ENCODE peak calls at places on chromosomes 2 and 18, in eight cellular contexts. One of them, this sample, is unnamed.

GRCh38 chr2:196758474-196759377 is 40.8 kb downstream of the GTF3C3 start:
- DNase-seq in coronary artery: no peak
- DNase-seq in transverse colon: no peak
- DNase-seq in progenitor cell of endocrine pancreas: no peak
- DNase-seq in NB4: no peak
- DNase-seq in AG04449: no peak
- DNase-seq in A549: peak; percentile 12
- DNase-seq in WTC11: no peak
- DNase-seq in this sample: no peak

GRCh38 chr2:230700447-230700846 is 12.2 kb upstream of the CAB39 start:
- DNase-seq in coronary artery: no peak
- DNase-seq in transverse colon: no peak
- DNase-seq in progenitor cell of endocrine pancreas: no peak
- DNase-seq in NB4: peak; percentile 61
- DNase-seq in AG04449: no peak
- DNase-seq in A549: no peak
- DNase-seq in WTC11: no peak
- DNase-seq in this sample: no peak

GRCh38 chr2:134362751-134363150 is 108.9 kb downstream of the MGAT5 start:
- DNase-seq in coronary artery: no peak
- DNase-seq in transverse colon: no peak
- DNase-seq in progenitor cell of endocrine pancreas: no peak
- DNase-seq in NB4: no peak
- DNase-seq in AG04449: no peak
- DNase-seq in A549: no peak
- DNase-seq in WTC11: no peak
- DNase-seq in this sample: no peak

GRCh38 chr18:22710628-22711380 is 222.3 kb upstream of the RBBP8 start:
- DNase-seq in coronary artery: no peak
- DNase-seq in transverse colon: peak; percentile 47
- DNase-seq in progenitor cell of endocrine pancreas: no peak
- DNase-seq in NB4: no peak
- DNase-seq in AG04449: no peak
- DNase-seq in A549: peak; percentile 75
- DNase-seq in WTC11: peak; percentile 19
- DNase-seq in this sample: peak; percentile 27

GRCh38 chr18:34880882-34881852 is 160.0 kb upstream of the MAPRE2 start:
- DNase-seq in coronary artery: no peak
- DNase-seq in transverse colon: no peak
- DNase-seq in progenitor cell of endocrine pancreas: no peak
- DNase-seq in NB4: peak; percentile 12
- DNase-seq in AG04449: no peak
- DNase-seq in A549: peak; percentile 41
- DNase-seq in WTC11: no peak
- DNase-seq in this sample: no peak

GRCh38 chr2:165874445-165875039 is 79.0 kb downstream of the TTC21B start:
- DNase-seq in coronary artery: no peak
- DNase-seq in transverse colon: no peak
- DNase-seq in progenitor cell of endocrine pancreas: no peak
- DNase-seq in NB4: peak; percentile 71
- DNase-seq in AG04449: peak; percentile 34
- DNase-seq in A549: peak; percentile 58
- DNase-seq in WTC11: no peak
- DNase-seq in this sample: no peak

GRCh38 chr2:219400562-219400961 is 12.8 kb upstream of the DNPEP start:
- DNase-seq in coronary artery: no peak
- DNase-seq in transverse colon: no peak
- DNase-seq in progenitor cell of endocrine pancreas: no peak
- DNase-seq in NB4: no peak
- DNase-seq in AG04449: no peak
- DNase-seq in A549: no peak
- DNase-seq in WTC11: no peak
- DNase-seq in this sample: no peak

GRCh38 chr2:25838152-25838756 is 40.0 kb downstream of the ASXL2 start:
- DNase-seq in coronary artery: no peak
- DNase-seq in transverse colon: no peak
- DNase-seq in progenitor cell of endocrine pancreas: no peak
- DNase-seq in NB4: no peak
- DNase-seq in AG04449: no peak
- DNase-seq in A549: no peak
- DNase-seq in WTC11: no peak
- DNase-seq in this sample: no peak

GRCh38 chr2:225100856-225101294 is 58.6 kb upstream of the DOCK10 start:
- DNase-seq in coronary artery: no peak
- DNase-seq in transverse colon: no peak
- DNase-seq in progenitor cell of endocrine pancreas: no peak
- DNase-seq in NB4: no peak
- DNase-seq in AG04449: peak; percentile 90
- DNase-seq in A549: peak; percentile 91
- DNase-seq in WTC11: no peak
- DNase-seq in this sample: no peak

GRCh38 chr2:206876176-206876575 is 63.1 kb upstream of the CPO start:
- DNase-seq in coronary artery: no peak
- DNase-seq in transverse colon: no peak
- DNase-seq in progenitor cell of endocrine pancreas: no peak
- DNase-seq in NB4: no peak
- DNase-seq in AG04449: no peak
- DNase-seq in A549: no peak
- DNase-seq in WTC11: peak; percentile 24
- DNase-seq in this sample: no peak

GRCh38 chr2:206873426-206873825 is 65.9 kb upstream of the CPO start:
- DNase-seq in coronary artery: no peak
- DNase-seq in transverse colon: no peak
- DNase-seq in progenitor cell of endocrine pancreas: no peak
- DNase-seq in NB4: no peak
- DNase-seq in AG04449: no peak
- DNase-seq in A549: no peak
- DNase-seq in WTC11: no peak
- DNase-seq in this sample: no peak

GRCh38 chr2:206869824-206870495 is 69.4 kb upstream of the CPO start:
- DNase-seq in coronary artery: no peak
- DNase-seq in transverse colon: no peak
- DNase-seq in progenitor cell of endocrine pancreas: no peak
- DNase-seq in NB4: no peak
- DNase-seq in AG04449: no peak
- DNase-seq in A549: no peak
- DNase-seq in WTC11: no peak
- DNase-seq in this sample: no peak

GRCh38 chr2:206875701-206876100 is 63.6 kb upstream of the CPO start:
- DNase-seq in coronary artery: no peak
- DNase-seq in transverse colon: no peak
- DNase-seq in progenitor cell of endocrine pancreas: no peak
- DNase-seq in NB4: no peak
- DNase-seq in AG04449: no peak
- DNase-seq in A549: no peak
- DNase-seq in WTC11: no peak
- DNase-seq in this sample: no peak
- TF ChIP-seq CTCF in coronary artery: no peak
- TF ChIP-seq CTCF in transverse colon: no peak
- TF ChIP-seq CTCF in progenitor cell of endocrine pancreas: no peak
- TF ChIP-seq CTCF in NB4: no peak
- TF ChIP-seq CTCF in AG04449: no peak
- TF ChIP-seq CTCF in A549: no peak
- TF ChIP-seq CTCF in WTC11: no peak
- TF ChIP-seq CTCF in this sample: no peak

DNA sequence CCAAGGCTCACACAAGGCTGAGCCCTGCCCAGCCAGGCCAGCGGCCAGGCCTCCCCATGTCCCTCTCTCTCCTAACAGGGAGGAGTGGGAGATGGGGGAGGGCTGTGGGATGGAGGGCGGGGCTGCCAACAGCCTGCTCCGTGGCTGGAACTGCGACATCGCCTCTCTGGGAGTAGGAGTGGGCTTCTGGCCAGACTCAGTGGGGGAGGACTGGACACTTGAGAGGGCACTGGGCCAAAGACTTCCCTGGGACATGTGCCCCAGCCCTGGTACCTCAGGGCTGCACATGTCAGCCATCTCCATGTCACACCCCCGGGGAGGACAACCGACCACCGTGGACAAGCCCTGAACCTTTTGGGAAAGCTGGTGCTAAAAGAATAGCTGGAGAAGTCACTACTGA is 127.1 kb downstream of the MSH2 start:
- DNase-seq in coronary artery: no peak
- DNase-seq in transverse colon: no peak
- DNase-seq in progenitor cell of endocrine pancreas: no peak
- DNase-seq in NB4: no peak
- DNase-seq in AG04449: no peak
- DNase-seq in A549: no peak
- DNase-seq in WTC11: no peak
- DNase-seq in this sample: peak; percentile 23
- TF ChIP-seq CTCF in coronary artery: no peak
- TF ChIP-seq CTCF in transverse colon: no peak
- TF ChIP-seq CTCF in progenitor cell of endocrine pancreas: no peak
- TF ChIP-seq CTCF in NB4: no peak
- TF ChIP-seq CTCF in AG04449: no peak
- TF ChIP-seq CTCF in A549: no peak
- TF ChIP-seq CTCF in WTC11: no peak
- TF ChIP-seq CTCF in this sample: no peak

DNA sequence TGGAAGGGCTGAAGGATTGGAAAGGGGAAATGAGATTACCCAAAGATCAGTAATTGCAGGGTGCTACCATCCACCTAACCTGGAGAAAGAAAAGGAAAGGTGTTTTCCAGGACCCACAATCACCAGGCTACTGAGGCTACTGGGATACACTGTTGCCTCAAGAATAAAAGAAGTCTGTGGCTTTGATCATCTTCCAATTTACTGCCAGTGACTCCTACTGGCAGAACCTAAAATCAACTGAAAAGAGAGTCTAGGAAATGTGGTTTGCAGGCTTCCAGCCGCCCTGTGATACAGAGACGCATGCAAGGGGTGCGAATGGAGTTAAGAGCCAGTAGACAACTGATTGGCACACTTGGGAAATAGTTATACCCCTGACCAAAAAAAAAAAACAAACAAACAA is 16.6 kb upstream of the TTL start:
- DNase-seq in coronary artery: no peak
- DNase-seq in transverse colon: no peak
- DNase-seq in progenitor cell of endocrine pancreas: no peak
- DNase-seq in NB4: no peak
- DNase-seq in AG04449: no peak
- DNase-seq in A549: peak; percentile 19
- DNase-seq in WTC11: no peak
- DNase-seq in this sample: no peak
- TF ChIP-seq CTCF in coronary artery: no peak
- TF ChIP-seq CTCF in transverse colon: no peak
- TF ChIP-seq CTCF in progenitor cell of endocrine pancreas: peak; percentile 13
- TF ChIP-seq CTCF in NB4: peak; percentile 8
- TF ChIP-seq CTCF in AG04449: no peak
- TF ChIP-seq CTCF in A549: no peak
- TF ChIP-seq CTCF in WTC11: peak; percentile 16
- TF ChIP-seq CTCF in this sample: no peak

DNA sequence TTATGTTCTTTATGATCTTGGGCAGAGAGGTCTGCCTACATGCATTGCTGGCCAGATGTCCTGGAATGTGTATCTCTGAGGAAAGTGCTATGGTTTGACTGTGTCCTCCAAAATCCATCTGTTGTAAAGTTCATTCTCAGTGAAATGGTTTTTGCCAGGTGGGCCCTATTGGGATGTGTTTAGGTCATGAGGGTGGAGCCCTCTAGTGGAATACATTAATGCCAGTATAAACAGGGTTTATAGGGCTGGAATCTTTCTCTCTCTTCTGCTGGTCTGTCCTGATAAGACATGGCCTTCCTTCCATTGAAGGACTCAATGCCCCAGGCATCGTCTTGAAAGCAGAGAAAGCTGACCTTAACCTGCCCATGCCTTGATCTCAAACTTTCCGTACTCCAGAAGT is 258.5 kb downstream of the RPIA start:
- DNase-seq in coronary artery: no peak
- DNase-seq in transverse colon: no peak
- DNase-seq in progenitor cell of endocrine pancreas: no peak
- DNase-seq in NB4: peak; percentile 42
- DNase-seq in AG04449: no peak
- DNase-seq in A549: peak; percentile 29
- DNase-seq in WTC11: no peak
- DNase-seq in this sample: no peak
- TF ChIP-seq CTCF in coronary artery: no peak
- TF ChIP-seq CTCF in transverse colon: no peak
- TF ChIP-seq CTCF in progenitor cell of endocrine pancreas: peak; percentile 16
- TF ChIP-seq CTCF in NB4: peak; percentile 44
- TF ChIP-seq CTCF in AG04449: no peak
- TF ChIP-seq CTCF in A549: peak; percentile 38
- TF ChIP-seq CTCF in WTC11: no peak
- TF ChIP-seq CTCF in this sample: peak; percentile 42

GRCh38 chr2:142112648-142113278 is 18.1 kb downstream of the LRP1B start:
- DNase-seq in coronary artery: no peak
- DNase-seq in transverse colon: no peak
- DNase-seq in progenitor cell of endocrine pancreas: no peak
- DNase-seq in NB4: peak; percentile 31
- DNase-seq in AG04449: no peak
- DNase-seq in A549: peak; percentile 17
- DNase-seq in WTC11: no peak
- DNase-seq in this sample: no peak
- TF ChIP-seq CTCF in coronary artery: no peak
- TF ChIP-seq CTCF in transverse colon: no peak
- TF ChIP-seq CTCF in progenitor cell of endocrine pancreas: peak; percentile 15
- TF ChIP-seq CTCF in NB4: no peak
- TF ChIP-seq CTCF in AG04449: no peak
- TF ChIP-seq CTCF in A549: no peak
- TF ChIP-seq CTCF in WTC11: no peak
- TF ChIP-seq CTCF in this sample: no peak

This sample was measured in heart right ventricle.